ENCODE peak calls at places on chromosomes 4 and X, in six cellular contexts. One of them, this sample, is unnamed.

GRCh38 chr4:25146076-25146475 is 14.2 kb downstream of the SEPSECS start:
- DNase-seq in GM12878: no peak
- DNase-seq in A549: no peak
- DNase-seq in HepG2: no peak
- DNase-seq in SK-N-SH: no peak
- DNase-seq in K562: no peak
- DNase-seq in this sample: no peak

GRCh38 chrX:118682258-118683014 is 45.0 kb upstream of the IL13RA1 start:
- DNase-seq in SK-N-SH: no peak
- DNase-seq in K562: no peak
- DNase-seq in GM12878: no peak
- DNase-seq in HepG2: peak; percentile 6
- DNase-seq in A549: no peak
- DNase-seq in this sample: no peak

GRCh38 chr4:73904491-73904890 is 35.3 kb downstream of the CXCL1 start:
- DNase-seq in GM12878: no peak
- DNase-seq in K562: peak; percentile 15
- DNase-seq in A549: no peak
- DNase-seq in HepG2: no peak
- DNase-seq in SK-N-SH: no peak
- DNase-seq in this sample: no peak

GRCh38 chr4:82017680-82018079 is 356.1 kb downstream of the HNRNPD start:
- DNase-seq in GM12878: no peak
- DNase-seq in A549: peak; percentile 1
- DNase-seq in HepG2: peak; percentile 12
- DNase-seq in SK-N-SH: no peak
- DNase-seq in K562: peak; percentile 17
- DNase-seq in this sample: peak; percentile 32

GRCh38 chr4:185623444-185624247 is 88.3 kb upstream of the PDLIM3 start:
- DNase-seq in GM12878: no peak
- DNase-seq in SK-N-SH: no peak
- DNase-seq in K562: no peak
- DNase-seq in A549: no peak
- DNase-seq in HepG2: no peak
- DNase-seq in this sample: no peak

GRCh38 chrX:68807818-68808217 is 21.0 kb upstream of the EFNB1 start:
- DNase-seq in GM12878: no peak
- DNase-seq in K562: peak; percentile 31
- DNase-seq in A549: peak; percentile 10
- DNase-seq in HepG2: no peak
- DNase-seq in SK-N-SH: no peak
- DNase-seq in this sample: no peak

GRCh38 chr4:72860766-72861165 is 208.8 kb downstream of the COX18 start:
- DNase-seq in GM12878: no peak
- DNase-seq in K562: no peak
- DNase-seq in HepG2: no peak
- DNase-seq in SK-N-SH: no peak
- DNase-seq in A549: no peak
- DNase-seq in this sample: no peak

GRCh38 chr4:123941306-123941705 is 544.7 kb downstream of the SPRY1 start:
- DNase-seq in SK-N-SH: no peak
- DNase-seq in K562: no peak
- DNase-seq in HepG2: no peak
- DNase-seq in A549: no peak
- DNase-seq in GM12878: no peak
- DNase-seq in this sample: peak; percentile 61

GRCh38 chr4:47483722-47484121 is 1.4 kb upstream of the ATP10D start:
- DNase-seq in GM12878: no peak
- DNase-seq in HepG2: no peak
- DNase-seq in K562: no peak
- DNase-seq in A549: no peak
- DNase-seq in SK-N-SH: no peak
- DNase-seq in this sample: no peak

GRCh38 chr4:169293343-169294176 is 22.8 kb upstream of the SH3RF1 start:
- DNase-seq in SK-N-SH: no peak
- DNase-seq in GM12878: peak; percentile 90
- DNase-seq in K562: no peak
- DNase-seq in HepG2: no peak
- DNase-seq in A549: no peak
- DNase-seq in this sample: no peak
- TF ChIP-seq RFX5 in SK-N-SH: no peak
- TF ChIP-seq RFX5 in GM12878: no peak
- TF ChIP-seq RFX5 in K562: no peak
- TF ChIP-seq RFX5 in HepG2: no peak
- TF ChIP-seq RFX5 in A549: no peak
- TF ChIP-seq RFX5 in this sample: no peak

GRCh38 chr4:159344877-159345276 is 242.0 kb downstream of the RAPGEF2 start:
- DNase-seq in A549: no peak
- DNase-seq in HepG2: no peak
- DNase-seq in K562: no peak
- DNase-seq in GM12878: no peak
- DNase-seq in SK-N-SH: no peak
- DNase-seq in this sample: no peak

GRCh38 chr4:159342374-159342773 is 239.5 kb downstream of the RAPGEF2 start:
- DNase-seq in SK-N-SH: no peak
- DNase-seq in A549: no peak
- DNase-seq in HepG2: no peak
- DNase-seq in GM12878: no peak
- DNase-seq in K562: no peak
- DNase-seq in this sample: no peak

GRCh38 chr4:159346681-159347080 is 243.8 kb downstream of the RAPGEF2 start:
- DNase-seq in SK-N-SH: no peak
- DNase-seq in GM12878: no peak
- DNase-seq in K562: no peak
- DNase-seq in A549: no peak
- DNase-seq in HepG2: no peak
- DNase-seq in this sample: no peak

DNA sequence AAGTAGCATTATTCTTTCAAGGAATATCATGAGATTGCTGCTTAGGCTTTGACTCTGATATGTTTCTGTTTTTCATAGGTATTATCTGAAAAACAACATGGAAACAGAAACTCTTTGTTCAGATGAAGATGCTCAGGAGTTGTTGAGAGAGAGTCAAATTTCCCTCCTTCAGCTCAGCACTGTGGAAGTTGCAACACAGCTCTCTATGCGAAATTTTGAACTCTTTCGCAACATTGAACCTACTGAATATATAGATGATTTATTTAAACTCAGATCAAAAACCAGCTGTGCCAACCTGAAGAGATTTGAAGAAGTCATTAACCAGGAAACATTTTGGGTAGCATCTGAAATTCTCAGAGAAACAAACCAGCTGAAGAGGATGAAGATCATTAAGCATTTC is 238.6 kb downstream of the RAPGEF2 start:
- DNase-seq in HepG2: peak; percentile 69
- DNase-seq in K562: no peak
- DNase-seq in SK-N-SH: no peak
- DNase-seq in GM12878: no peak
- DNase-seq in A549: no peak
- DNase-seq in this sample: peak; percentile 72
- TF ChIP-seq RFX5 in HepG2: no peak
- TF ChIP-seq RFX5 in K562: no peak
- TF ChIP-seq RFX5 in SK-N-SH: no peak
- TF ChIP-seq RFX5 in GM12878: no peak
- TF ChIP-seq RFX5 in A549: no peak
- TF ChIP-seq RFX5 in this sample: no peak

DNA sequence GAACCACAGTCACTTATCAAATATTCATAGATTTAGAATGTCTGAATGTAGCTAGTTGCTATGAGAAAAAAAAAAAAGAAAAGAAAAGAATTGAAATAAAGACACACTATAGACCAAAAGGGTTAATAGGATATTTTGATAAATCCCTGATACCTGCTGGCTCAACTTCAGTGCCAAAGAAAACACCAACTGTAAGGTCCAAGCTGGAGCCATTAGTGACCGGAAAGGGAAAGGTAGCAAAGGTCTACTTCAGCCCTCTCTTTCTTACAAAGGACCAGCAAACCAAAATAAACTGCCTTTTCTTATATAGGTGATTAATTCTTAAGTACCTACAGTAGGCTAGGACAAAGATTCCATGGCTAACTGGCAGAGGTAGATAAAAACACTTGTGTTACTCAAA is 9.7 kb downstream of the CBR4 start:
- DNase-seq in K562: no peak
- DNase-seq in SK-N-SH: no peak
- DNase-seq in A549: no peak
- DNase-seq in GM12878: no peak
- DNase-seq in HepG2: no peak
- DNase-seq in this sample: no peak
- TF ChIP-seq RFX5 in K562: no peak
- TF ChIP-seq RFX5 in SK-N-SH: no peak
- TF ChIP-seq RFX5 in A549: no peak
- TF ChIP-seq RFX5 in GM12878: no peak
- TF ChIP-seq RFX5 in HepG2: no peak
- TF ChIP-seq RFX5 in this sample: no peak

GRCh38 chrX:138945219-138945618 is 233.7 kb upstream of the FGF13 start:
- DNase-seq in A549: no peak
- DNase-seq in SK-N-SH: no peak
- DNase-seq in K562: peak; percentile 9
- DNase-seq in GM12878: no peak
- DNase-seq in HepG2: no peak
- DNase-seq in this sample: no peak
- TF ChIP-seq RFX5 in A549: no peak
- TF ChIP-seq RFX5 in SK-N-SH: no peak
- TF ChIP-seq RFX5 in K562: no peak
- TF ChIP-seq RFX5 in GM12878: no peak
- TF ChIP-seq RFX5 in HepG2: no peak
- TF ChIP-seq RFX5 in this sample: no peak

GRCh38 chr4:726235-726787 is 20.7 kb downstream of the PCGF3 start:
- DNase-seq in HepG2: no peak
- DNase-seq in A549: no peak
- DNase-seq in SK-N-SH: no peak
- DNase-seq in K562: peak; percentile 44
- DNase-seq in GM12878: no peak
- DNase-seq in this sample: peak; percentile 44
- TF ChIP-seq RFX5 in HepG2: no peak
- TF ChIP-seq RFX5 in A549: no peak
- TF ChIP-seq RFX5 in SK-N-SH: no peak
- TF ChIP-seq RFX5 in K562: no peak
- TF ChIP-seq RFX5 in GM12878: no peak
- TF ChIP-seq RFX5 in this sample: no peak

GRCh38 chrX:24513416-24513815 is 48.3 kb downstream of the PDK3 start:
- DNase-seq in A549: no peak
- DNase-seq in HepG2: no peak
- DNase-seq in SK-N-SH: no peak
- DNase-seq in GM12878: peak; percentile 63
- DNase-seq in K562: no peak
- DNase-seq in this sample: no peak
- TF ChIP-seq RFX5 in A549: no peak
- TF ChIP-seq RFX5 in HepG2: no peak
- TF ChIP-seq RFX5 in SK-N-SH: no peak
- TF ChIP-seq RFX5 in GM12878: no peak
- TF ChIP-seq RFX5 in K562: no peak
- TF ChIP-seq RFX5 in this sample: no peak

This sample was measured in IMR-90.